ENCODE peak calls at places on chromosomes 3 and 15, in six cellular contexts. I, N, L, W, S and Q are unnamed samples.

GRCh38 chr15:68652141-68652540 is 73.3 kb downstream of the CORO2B start:
- DNase-seq in I (peak; percentile 16), N (peak; percentile 90), L (no peak), W (no peak), S (no peak), Q (no peak)

GRCh38 chr3:62242846-62243245 is 130.5 kb downstream of the FEZF2 start:
- DNase-seq in I (no peak), N (no peak), L (no peak), W (no peak), S (no peak), Q (no peak)

GRCh38 chr15:100999369-100999768 is 80.2 kb downstream of the LRRK1 start:
- DNase-seq in I (no peak), N (no peak), L (no peak), W (no peak), S (peak; percentile 58), Q (no peak)

GRCh38 chr3:79019137-79019923 is 748.5 kb downstream of the ROBO1 start:
- DNase-seq in I (peak; percentile 80), N (peak; percentile 85), L (peak; percentile 84), W (peak; percentile 87), S (peak; percentile 93), Q (no peak)

GRCh38 chr3:134941820-134942219 is 146.8 kb downstream of the EPHB1 start:
- DNase-seq in I (no peak), N (no peak), L (no peak), W (no peak), S (no peak), Q (no peak)

GRCh38 chr3:192409203-192409837 is 318.0 kb downstream of the FGF12 start:
- DNase-seq in I (no peak), N (no peak), L (no peak), W (peak; percentile 65), S (no peak), Q (no peak)

GRCh38 chr15:83275412-83275811 is 9.1 kb downstream of the BNC1 start:
- DNase-seq in I (no peak), N (no peak), L (no peak), W (no peak), S (no peak), Q (no peak)

GRCh38 chr15:57015897-57016296 is 97.5 kb downstream of the TCF12 start:
- DNase-seq in I (no peak), N (no peak), L (no peak), W (no peak), S (peak; percentile 62), Q (no peak)

GRCh38 chr3:133211449-133211848 is 173.3 kb downstream of the TMEM108 start:
- DNase-seq in I (no peak), N (no peak), L (no peak), W (no peak), S (no peak), Q (no peak)

GRCh38 chr15:45181491-45182285 is 6.1 kb downstream of the SHF start:
- DNase-seq in I (no peak), N (no peak), L (no peak), W (no peak), S (no peak), Q (no peak)

GRCh38 chr3:71303627-71304260 is 279.8 kb downstream of the FOXP1 start:
- DNase-seq in I (no peak), N (no peak), L (no peak), W (no peak), S (no peak), Q (no peak)

GRCh38 chr3:73314182-73314951 is 252.9 kb downstream of the EBLN2 start:
- DNase-seq in I (no peak), N (no peak), L (no peak), W (no peak), S (no peak), Q (no peak)

GRCh38 chr3:38404286-38404685 is 49.4 kb upstream of the ACVR2B start:
- DNase-seq in I (peak; percentile 16), N (no peak), L (no peak), W (peak; percentile 70), S (peak; percentile 53), Q (no peak)

GRCh38 chr3:128618398-128618726 is 32.3 kb downstream of the RPN1 start:
- DNase-seq in I (no peak), N (no peak), L (no peak), W (no peak), S (no peak), Q (no peak)

GRCh38 chr3:196073188-196073838 is 8.6 kb downstream of the TFRC start:
- DNase-seq in I (peak; percentile 60), N (no peak), L (peak; percentile 76), W (no peak), S (peak; percentile 54), Q (peak; percentile 56)

GRCh38 chr3:38834110-38834509 is 18.1 kb upstream of the SCN10A start:
- DNase-seq in I (peak; percentile 43), N (no peak), L (peak; percentile 20), W (peak; percentile 78), S (peak; percentile 81), Q (peak; percentile 16)

GRCh38 chr3:138114431-138114918 is 933 bp downstream of the DZIP1L start:
- DNase-seq in I (no peak), N (no peak), L (no peak), W (no peak), S (peak; percentile 43), Q (no peak)

GRCh38 chr3:32842531-32842931 is 24.7 kb downstream of the TRIM71 start:
- DNase-seq in I (no peak), N (no peak), L (no peak), W (no peak), S (no peak), Q (no peak)

GRCh38 chr15:68818088-68818670 is 2.5 kb downstream of the ANP32A start:
- DNase-seq in I (peak; percentile 68), N (no peak), L (peak; percentile 71), W (peak; percentile 85), S (peak; percentile 54), Q (peak; percentile 51)

GRCh38 chr3:34001990-34002389 is 203.6 kb downstream of the PDCD6IP start:
- DNase-seq in I (no peak), N (no peak), L (no peak), W (no peak), S (peak; percentile 62), Q (no peak)

GRCh38 chr3:150372320-150373118 is 35.6 kb upstream of the TSC22D2 start:
- DNase-seq in I (no peak), N (no peak), L (no peak), W (no peak), S (peak; percentile 50), Q (no peak)

DNA sequence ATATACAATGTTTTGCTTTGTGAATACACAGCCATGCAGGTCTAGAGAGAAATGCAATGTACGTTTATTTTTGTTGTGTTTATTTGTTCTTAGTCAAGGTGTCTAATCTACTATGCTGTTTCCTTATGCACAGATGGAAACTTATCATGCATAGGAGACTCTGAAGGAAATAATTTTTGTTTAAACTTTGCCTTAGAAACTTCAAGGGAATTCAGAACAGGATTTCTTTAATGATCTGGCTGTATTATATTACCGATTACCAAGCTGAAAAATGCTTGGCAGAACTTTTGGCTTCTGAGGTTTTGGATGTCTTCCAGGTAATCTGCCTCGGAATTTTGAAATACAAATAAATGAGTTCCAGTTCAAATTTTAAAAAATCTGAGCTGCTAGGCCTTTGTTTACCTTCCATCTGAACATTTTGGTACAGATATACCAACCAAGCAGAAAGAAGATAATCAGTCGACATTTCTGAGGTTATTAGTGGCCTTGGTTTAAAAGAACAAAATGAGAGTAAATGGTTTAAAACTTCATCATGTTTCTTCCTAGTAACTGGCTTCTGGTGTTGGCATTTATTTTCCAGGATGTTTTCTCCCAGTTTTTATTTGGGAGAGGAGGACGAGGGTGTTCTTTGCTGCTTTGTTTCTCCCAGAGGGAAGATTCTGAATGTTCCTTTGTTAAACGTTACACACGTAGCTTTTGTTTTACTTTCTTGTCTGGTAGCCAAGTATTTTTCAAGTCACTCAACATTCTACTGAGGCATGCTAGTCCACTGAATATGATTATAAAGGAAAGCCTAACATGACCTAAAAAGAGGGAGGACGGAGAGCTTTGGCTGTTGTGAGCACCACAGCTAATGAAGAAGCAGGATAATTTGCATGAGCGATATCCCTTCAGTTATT is 421.8 kb upstream of the TBL1XR1 start:
- DNase-seq in I (no peak), N (no peak), L (no peak), W (no peak), S (peak; percentile 72), Q (no peak)
- H3K27ac ChIP-seq in I (peak overlapping the region; percentile 80), N (peak overlapping the region; percentile 87), L (peak overlapping the region; percentile 39), W (no peak overlapping the region), S (peak overlapping the region; percentile 87), Q (no peak overlapping the region)

GRCh38 chr15:59591372-59591771 is 20.2 kb upstream of the GCNT3 start:
- DNase-seq in I (no peak), N (no peak), L (no peak), W (no peak), S (no peak), Q (no peak)

GRCh38 chr15:59583088-59583487 is 28.5 kb upstream of the GCNT3 start:
- DNase-seq in I (no peak), N (no peak), L (no peak), W (no peak), S (no peak), Q (no peak)

GRCh38 chr15:59590027-59590426 is 21.6 kb upstream of the GCNT3 start:
- DNase-seq in I (no peak), N (no peak), L (no peak), W (no peak), S (no peak), Q (no peak)

GRCh38 chr15:59587085-59587826 is 24.3 kb upstream of the GCNT3 start:
- DNase-seq in I (no peak), N (no peak), L (no peak), W (no peak), S (no peak), Q (no peak)
- H3K27ac ChIP-seq in I (no peak overlapping the region), N (no peak overlapping the region), L (no peak overlapping the region), W (no peak overlapping the region), S (no peak overlapping the region), Q (no peak overlapping the region)

GRCh38 chr3:170419301-170420087 is 826 bp downstream of the CLDN11 start:
- DNase-seq in I (peak; percentile 49), N (no peak), L (peak; percentile 67), W (peak; percentile 60), S (peak; percentile 41), Q (no peak)
- H3K27ac ChIP-seq in I (peak overlapping the region; percentile 72), N (peak overlapping the region; percentile 96), L (peak overlapping the region; percentile 91), W (no peak overlapping the region), S (peak overlapping the region; percentile 84), Q (no peak overlapping the region)

GRCh38 chr3:88852606-88853005 is 254.8 kb upstream of the EPHA3 start:
- DNase-seq in I (no peak), N (no peak), L (no peak), W (no peak), S (no peak), Q (no peak)
- H3K27ac ChIP-seq in I (no peak overlapping the region), N (no peak overlapping the region), L (no peak overlapping the region), W (no peak overlapping the region), S (no peak overlapping the region), Q (no peak overlapping the region)